ENCODE peak calls at places on chromosomes 3 and 15, in five cellular contexts. U is astrocyte, K is endothelial cell of umbilical vein, Z is IMR-90, A is cardiac muscle cell. W is an unnamed sample.

GRCh38 chr3:119579366-119580147 is at the start of gene ADPRH:
- DNase-seq in Z (peak; percentile 17), U (peak; percentile 57), K (peak; percentile 78), A (peak; percentile 85), W (peak; percentile 68)

GRCh38 chr3:105866656-105867653 is 1.9 kb downstream of the CBLB start:
- DNase-seq in Z (peak; percentile 40), K (peak; percentile 89), U (peak; percentile 56), A (peak; percentile 67), W (peak; percentile 64)

GRCh38 chr3:184230603-184231528 is 1.5 kb downstream of the VWA5B2 start:
- DNase-seq in K (no peak), U (no peak), Z (no peak), A (no peak), W (no peak)

GRCh38 chr3:168624195-168624594 is 528.5 kb upstream of the GOLIM4 start:
- DNase-seq in U (no peak), K (no peak), Z (no peak), A (no peak), W (no peak)

GRCh38 chr3:119794971-119795612 is 13.2 kb downstream of the NR1I2 start:
- DNase-seq in A (peak; percentile 8), K (peak; percentile 27), U (peak; percentile 7), Z (no peak), W (peak; percentile 8)

GRCh38 chr3:117661636-117662095 is 952.1 kb downstream of the TUSC7 start:
- DNase-seq in U (peak; percentile 77), Z (peak; percentile 76), K (no peak), A (peak; percentile 14), W (peak; percentile 80)

GRCh38 chr3:112585782-112586181 is 23.9 kb downstream of the SLC35A5 start:
- DNase-seq in K (no peak), Z (peak; percentile 43), U (no peak), A (no peak), W (no peak)

GRCh38 chr3:29268651-29269050 is 12.2 kb upstream of the RBMS3 start:
- DNase-seq in U (no peak), A (no peak), K (no peak), Z (no peak), W (no peak)

GRCh38 chr3:32467333-32468070 is 35.1 kb downstream of the CMTM6 start:
- DNase-seq in U (peak; percentile 12), A (peak; percentile 80), Z (peak; percentile 52), K (peak; percentile 89), W (peak; percentile 45)

GRCh38 chr15:51731549-51732267 is 5.7 kb downstream of the LYSMD2 start:
- DNase-seq in A (peak; percentile 82), K (no peak), Z (peak; percentile 85), U (peak; percentile 37), W (peak; percentile 78)

GRCh38 chr15:59168536-59168935 is 38.1 kb upstream of the LDHAL6B start:
- DNase-seq in U (peak; percentile 69), Z (peak; percentile 63), K (peak; percentile 50), A (peak; percentile 58), W (peak; percentile 76)

GRCh38 chr15:67137951-67138935 is 72.8 kb downstream of the SMAD3 start:
- DNase-seq in K (peak; percentile 61), Z (peak; percentile 49), A (no peak), U (no peak), W (peak; percentile 37)
- H3K4me1 ChIP-seq in K (peaks cover 94% of the 10 kb centered on the region), Z (peaks cover 69% of the 10 kb centered on the region), A (peaks cover 91% of the 10 kb centered on the region), U (peaks cover 69% of the 10 kb centered on the region), W (peaks cover 80% of the 10 kb centered on the region)

GRCh38 chr3:177946965-177947364 is 589.3 kb upstream of the KCNMB2 start:
- DNase-seq in Z (peak; percentile 12), U (no peak), K (no peak), A (peak; percentile 62), W (no peak)

GRCh38 chr3:177945999-177946398 is 590.2 kb upstream of the KCNMB2 start:
- DNase-seq in K (no peak), Z (no peak), U (no peak), A (no peak), W (no peak)

GRCh38 chr3:177948716-177949422 is 587.4 kb upstream of the KCNMB2 start:
- DNase-seq in U (no peak), K (no peak), A (no peak), Z (no peak), W (no peak)

GRCh38 chr3:177946515-177946914 is 589.7 kb upstream of the KCNMB2 start:
- DNase-seq in Z (no peak), A (peak; percentile 27), K (no peak), U (no peak), W (no peak)

GRCh38 chr3:177947901-177948300 is 588.3 kb upstream of the KCNMB2 start:
- DNase-seq in K (no peak), U (no peak), Z (no peak), A (no peak), W (no peak)
- H3K4me1 ChIP-seq in K (peaks cover 3% of the 10 kb centered on the region), U (no peaks in the 10 kb centered on the region), Z (no peaks in the 10 kb centered on the region), A (no peaks in the 10 kb centered on the region), W (no peaks in the 10 kb centered on the region)

GRCh38 chr15:88258021-88258641 is 1.6 kb upstream of the NTRK3 start:
- DNase-seq in A (peak; percentile 21), K (no peak), U (no peak), Z (no peak), W (peak; percentile 27)
- H3K4me1 ChIP-seq in A (no peaks in the 10 kb centered on the region), K (no peaks in the 10 kb centered on the region), U (no peaks in the 10 kb centered on the region), Z (peaks cover 3% of the 10 kb centered on the region), W (no peaks in the 10 kb centered on the region)

GRCh38 chr3:57928511-57928910 is 79.7 kb upstream of the FLNB start:
- DNase-seq in A (no peak), U (no peak), Z (no peak), K (no peak), W (no peak)
- H3K4me1 ChIP-seq in A (no peaks in the 10 kb centered on the region), U (no peaks in the 10 kb centered on the region), Z (peaks cover 5% of the 10 kb centered on the region), K (no peaks in the 10 kb centered on the region), W (peaks cover 2% of the 10 kb centered on the region)

GRCh38 chr15:66772604-66772966 is 70.5 kb downstream of the SMAD6 start:
- DNase-seq in Z (no peak), K (no peak), U (no peak), A (no peak), W (no peak)

GRCh38 chr15:66777054-66777453 is 75.0 kb downstream of the SMAD6 start:
- DNase-seq in K (no peak), A (no peak), U (no peak), Z (no peak), W (no peak)

GRCh38 chr15:66775127-66776105 is 73.4 kb downstream of the SMAD6 start:
- DNase-seq in A (peak; percentile 70), Z (no peak), U (no peak), K (no peak), W (peak; percentile 43)

GRCh38 chr15:66772967-66773873 is 71.2 kb downstream of the SMAD6 start:
- DNase-seq in A (peak; percentile 77), Z (no peak), U (no peak), K (peak; percentile 39), W (peak; percentile 54)

GRCh38 chr15:66774001-66774814 is 72.2 kb downstream of the SMAD6 start:
- DNase-seq in Z (peak; percentile 64), K (peak; percentile 80), U (peak; percentile 42), A (peak; percentile 69), W (peak; percentile 71)
- H3K4me1 ChIP-seq in Z (peaks cover 49% of the 10 kb centered on the region), K (peaks cover 21% of the 10 kb centered on the region), U (peaks cover 45% of the 10 kb centered on the region), A (peaks cover 86% of the 10 kb centered on the region), W (peaks cover 29% of the 10 kb centered on the region)

DNA sequence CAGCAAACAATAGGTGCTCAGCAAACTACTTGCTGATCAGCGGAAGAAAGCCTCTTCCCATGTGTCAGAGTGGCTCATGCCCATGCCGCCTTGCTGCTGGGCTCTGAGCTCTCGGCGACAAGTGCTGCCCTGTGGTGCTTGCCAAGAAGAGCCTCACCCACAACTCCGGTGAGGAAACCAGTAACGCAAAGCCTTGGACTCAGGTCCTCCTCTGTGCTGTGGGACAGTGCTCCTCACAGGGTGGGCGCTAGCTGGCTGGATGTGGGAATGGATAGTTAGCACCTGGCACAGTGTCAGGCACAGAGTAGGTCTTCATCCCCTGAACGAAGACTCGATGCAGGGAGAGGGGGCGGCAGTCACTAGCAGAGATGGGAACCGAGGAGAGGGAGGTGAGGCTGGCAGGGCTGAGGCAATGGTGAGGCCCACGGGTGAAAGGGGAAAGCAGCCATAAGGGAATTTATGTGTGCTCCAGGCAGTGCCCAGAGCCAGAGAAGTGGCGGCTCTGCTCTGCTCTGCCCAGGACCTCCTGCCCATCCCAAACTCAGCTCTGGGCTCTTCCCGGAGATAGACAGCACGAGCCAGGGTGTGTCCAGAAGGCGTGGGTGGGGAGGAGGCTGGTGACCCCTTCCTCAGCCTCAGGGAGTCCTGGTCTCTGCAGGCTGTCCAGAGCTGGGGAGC is 55.7 kb downstream of the IQSEC1 start:
- DNase-seq in K (no peak), U (no peak), Z (no peak), A (no peak), W (no peak)
- H3K4me1 ChIP-seq in K (no peaks in the 10 kb centered on the region), U (peaks cover 57% of the 10 kb centered on the region), Z (peaks cover 29% of the 10 kb centered on the region), A (peaks cover 19% of the 10 kb centered on the region), W (peaks cover 10% of the 10 kb centered on the region)

GRCh38 chr3:124858275-124858674 is 28.9 kb downstream of the ITGB5 start:
- DNase-seq in K (peak; percentile 43), A (peak; percentile 69), Z (peak; percentile 54), U (peak; percentile 76), W (peak; percentile 80)
- H3K4me1 ChIP-seq in K (peaks cover 34% of the 10 kb centered on the region), A (no peaks in the 10 kb centered on the region), Z (peaks cover 12% of the 10 kb centered on the region), U (peaks cover 29% of the 10 kb centered on the region), W (peaks cover 18% of the 10 kb centered on the region)

W was measured in fibroblast of lung.